ENCODE peak calls at places on chromosomes 6 and 20, in four cellular contexts. G is adrenal gland; I is CD4-positive, alpha-beta T cell; K is RWPE1. H is an unnamed sample.

GRCh38 chr20:59159091-59159821 is 4.4 kb upstream of the ZNF831 start:
- DNase-seq in G (no peak), I (peak; percentile 50), K (no peak), H (no peak)

GRCh38 chr6:15239606-15240364 is 6.1 kb upstream of the JARID2 start:
- DNase-seq in G (no peak), I (no peak), K (no peak), H (no peak)

GRCh38 chr6:41373919-41374617 is 38.7 kb downstream of the NCR2 start:
- DNase-seq in G (no peak), I (no peak), K (no peak), H (no peak)

GRCh38 chr20:15637971-15638754 is 935.1 kb downstream of the KIF16B start:
- DNase-seq in G (no peak), I (no peak), K (no peak), H (peak; percentile 36)

GRCh38 chr6:18211338-18211737 is 53.0 kb downstream of the DEK start:
- DNase-seq in G (no peak), I (no peak), K (no peak), H (no peak)

GRCh38 chr20:59082077-59082740 is 39.6 kb upstream of the PRELID3B start:
- DNase-seq in G (no peak), I (no peak), K (peak; percentile 64), H (no peak)

GRCh38 chr20:5065489-5066383 is 54.0 kb downstream of the PCNA start:
- DNase-seq in G (peak; percentile 98), I (no peak), K (peak; percentile 95), H (no peak)

GRCh38 chr6:26270903-26271639 is 93.9 kb upstream of the BTN3A2 start:
- DNase-seq in G (peak; percentile 84), I (peak; percentile 75), K (peak; percentile 97), H (no peak)

GRCh38 chr6:142899101-142899760 is 45.7 kb downstream of the HIVEP2 start:
- DNase-seq in G (no peak), I (no peak), K (no peak), H (no peak)

GRCh38 chr6:1630771-1631217 is 21.1 kb downstream of the FOXC1 start:
- DNase-seq in G (no peak), I (no peak), K (no peak), H (no peak)

GRCh38 chr6:1631251-1631650 is 21.5 kb downstream of the FOXC1 start:
- DNase-seq in G (no peak), I (no peak), K (no peak), H (no peak)

GRCh38 chr6:1629316-1629715 is 19.6 kb downstream of the FOXC1 start:
- DNase-seq in G (no peak), I (no peak), K (no peak), H (no peak)

GRCh38 chr6:1627884-1628550 is 18.3 kb downstream of the FOXC1 start:
- DNase-seq in G (no peak), I (no peak), K (no peak), H (no peak)

GRCh38 chr6:1630212-1630770 is 20.6 kb downstream of the FOXC1 start:
- DNase-seq in G (no peak), I (no peak), K (no peak), H (no peak)
- H3K27ac ChIP-seq in G (no peak overlapping the region), I (no peak overlapping the region), K (no peak overlapping the region), H (no peak overlapping the region)

GRCh38 chr20:17662333-17663039 is 19.6 kb downstream of the RRBP1 start:
- DNase-seq in G (peak; percentile 57), I (no peak), K (no peak), H (no peak)

GRCh38 chr20:17658648-17658993 is 23.4 kb downstream of the RRBP1 start:
- DNase-seq in G (peak; percentile 17), I (no peak), K (no peak), H (no peak)

GRCh38 chr20:17661121-17661744 is 20.8 kb downstream of the RRBP1 start:
- DNase-seq in G (peak; percentile 18), I (no peak), K (no peak), H (no peak)

GRCh38 chr20:17659801-17660200 is 22.2 kb downstream of the RRBP1 start:
- DNase-seq in G (peak; percentile 14), I (no peak), K (no peak), H (no peak)

DNA sequence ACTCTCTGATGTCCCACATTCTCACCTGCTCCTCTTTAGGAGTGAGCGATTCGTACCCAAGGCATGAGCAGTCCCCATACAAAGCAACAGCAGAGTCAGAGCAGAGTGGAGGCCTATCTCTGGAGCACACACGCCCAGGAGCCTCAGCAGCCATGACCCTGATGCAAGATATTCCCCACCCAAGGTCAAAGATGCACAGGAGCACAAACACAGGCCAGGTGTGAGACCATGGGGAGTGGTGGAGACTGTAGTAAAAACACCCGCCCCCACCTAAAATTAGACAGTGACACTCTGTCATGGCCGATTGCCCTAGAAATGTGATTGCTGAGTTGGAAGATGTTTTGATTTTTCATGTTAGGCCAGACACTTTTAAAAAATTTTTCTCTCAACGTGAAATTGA is 21.4 kb downstream of the RRBP1 start:
- DNase-seq in G (peak; percentile 19), I (no peak), K (no peak), H (no peak)
- H3K27ac ChIP-seq in G (peak overlapping the region; percentile 80), I (no peak overlapping the region), K (no peak overlapping the region), H (no peak overlapping the region)

DNA sequence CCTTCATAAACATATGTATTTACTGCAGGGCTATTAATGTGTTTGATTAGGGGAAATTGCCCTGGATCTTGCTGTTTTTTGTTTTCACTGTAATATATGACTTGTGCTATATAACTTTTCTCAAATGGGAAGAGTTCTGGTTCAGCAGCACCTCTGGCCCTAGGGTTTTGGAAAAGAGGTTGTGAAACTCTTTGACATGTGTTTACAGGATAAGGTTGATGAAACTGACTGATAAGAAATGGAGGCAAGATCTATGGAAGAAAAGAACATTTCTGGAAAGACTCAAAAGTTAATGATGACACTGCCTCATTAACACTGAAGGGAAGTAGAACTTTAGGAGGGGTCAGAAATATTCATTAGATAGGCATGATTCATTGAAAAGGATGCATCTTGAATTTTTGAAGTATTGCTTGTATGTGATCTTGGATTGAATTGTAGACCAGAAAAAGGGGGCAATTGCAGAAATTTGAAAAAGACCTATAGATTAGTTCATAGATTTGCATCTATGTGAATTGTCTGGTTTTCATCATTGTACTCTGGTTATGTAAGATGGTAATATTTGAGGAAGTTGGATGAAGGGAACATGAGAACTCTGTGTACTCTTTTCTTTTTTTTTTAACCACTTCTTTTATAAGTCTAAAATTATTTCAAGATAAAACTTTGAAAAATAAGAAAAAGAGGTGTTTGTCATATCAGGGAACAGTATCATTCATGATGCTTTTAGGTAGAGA is 54.0 kb downstream of the UTRN start:
- DNase-seq in G (no peak), I (no peak), K (no peak), H (no peak)
- H3K27ac ChIP-seq in G (peak overlapping the region; percentile 13), I (no peak overlapping the region), K (no peak overlapping the region), H (no peak overlapping the region)

GRCh38 chr20:57702091-57702490 is 7.7 kb downstream of the PMEPA1 start:
- DNase-seq in G (no peak), I (no peak), K (no peak), H (no peak)

GRCh38 chr20:57702521-57702920 is 7.3 kb downstream of the PMEPA1 start:
- DNase-seq in G (no peak), I (no peak), K (no peak), H (no peak)

GRCh38 chr20:57705103-57705899 is 4.5 kb downstream of the PMEPA1 start:
- DNase-seq in G (no peak), I (no peak), K (no peak), H (no peak)

GRCh38 chr20:57703013-57703412 is 6.8 kb downstream of the PMEPA1 start:
- DNase-seq in G (no peak), I (no peak), K (no peak), H (no peak)

DNA sequence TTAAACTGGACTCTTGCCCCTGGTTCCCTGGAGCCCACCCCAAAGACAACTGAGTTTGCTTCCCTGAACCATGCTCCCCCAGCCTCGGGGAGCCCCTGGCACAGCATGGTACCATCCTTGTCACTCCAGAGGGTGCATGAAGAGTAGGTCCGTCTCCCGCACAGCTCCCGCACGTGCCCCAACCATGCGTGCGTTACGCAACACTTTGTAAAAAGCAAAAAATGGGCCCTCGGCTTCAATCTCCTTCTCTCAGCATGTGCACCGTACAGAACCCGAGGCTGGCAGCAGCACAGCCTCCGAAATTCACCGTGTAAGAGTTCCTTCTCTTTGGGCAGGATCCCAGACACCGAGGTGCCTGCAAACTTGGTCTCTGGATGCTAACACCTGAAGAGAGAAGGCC is 5.6 kb downstream of the PMEPA1 start:
- DNase-seq in G (no peak), I (no peak), K (no peak), H (no peak)
- H3K27ac ChIP-seq in G (no peak overlapping the region), I (no peak overlapping the region), K (peak overlapping the region; percentile 96), H (no peak overlapping the region)

DNA sequence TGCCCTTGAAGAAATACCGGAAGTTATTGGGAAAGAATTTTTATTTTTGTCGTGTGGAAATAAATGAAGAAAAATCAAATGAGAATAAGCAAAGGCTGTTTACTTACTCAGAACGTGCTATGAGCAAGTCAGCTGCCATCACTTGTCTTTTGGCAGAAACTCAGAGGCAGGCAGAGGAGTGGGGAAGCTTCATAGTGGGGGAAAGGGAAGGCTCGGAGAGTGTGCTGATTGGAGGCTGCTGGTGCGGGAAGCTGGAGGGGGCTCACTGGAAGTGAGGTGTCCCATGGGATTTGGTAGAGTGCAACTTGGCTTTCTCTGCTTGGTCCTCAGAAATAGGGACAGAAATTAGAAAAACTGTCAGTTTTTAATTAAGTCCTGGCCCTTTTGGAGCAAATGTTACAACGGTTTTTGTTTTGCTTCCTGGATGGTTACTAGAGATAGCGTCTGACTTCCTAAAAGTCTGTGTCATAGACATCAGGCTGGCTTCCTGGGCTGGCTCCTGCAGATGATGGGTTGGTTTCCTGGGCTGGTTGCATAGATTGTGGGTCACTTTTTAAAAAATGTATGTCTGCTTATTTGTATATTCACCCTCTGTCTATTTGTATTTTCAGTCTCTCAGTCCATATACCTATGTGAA is 80.0 kb upstream of the EEF1E1 start:
- DNase-seq in G (no peak), I (no peak), K (no peak), H (no peak)
- H3K27ac ChIP-seq in G (no peak overlapping the region), I (no peak overlapping the region), K (no peak overlapping the region), H (no peak overlapping the region)

GRCh38 chr6:160089534-160089897 is 32.1 kb upstream of the SLC22A1 start:
- DNase-seq in G (no peak), I (no peak), K (no peak), H (no peak)
- H3K27ac ChIP-seq in G (no peak overlapping the region), I (no peak overlapping the region), K (no peak overlapping the region), H (no peak overlapping the region)

DNA sequence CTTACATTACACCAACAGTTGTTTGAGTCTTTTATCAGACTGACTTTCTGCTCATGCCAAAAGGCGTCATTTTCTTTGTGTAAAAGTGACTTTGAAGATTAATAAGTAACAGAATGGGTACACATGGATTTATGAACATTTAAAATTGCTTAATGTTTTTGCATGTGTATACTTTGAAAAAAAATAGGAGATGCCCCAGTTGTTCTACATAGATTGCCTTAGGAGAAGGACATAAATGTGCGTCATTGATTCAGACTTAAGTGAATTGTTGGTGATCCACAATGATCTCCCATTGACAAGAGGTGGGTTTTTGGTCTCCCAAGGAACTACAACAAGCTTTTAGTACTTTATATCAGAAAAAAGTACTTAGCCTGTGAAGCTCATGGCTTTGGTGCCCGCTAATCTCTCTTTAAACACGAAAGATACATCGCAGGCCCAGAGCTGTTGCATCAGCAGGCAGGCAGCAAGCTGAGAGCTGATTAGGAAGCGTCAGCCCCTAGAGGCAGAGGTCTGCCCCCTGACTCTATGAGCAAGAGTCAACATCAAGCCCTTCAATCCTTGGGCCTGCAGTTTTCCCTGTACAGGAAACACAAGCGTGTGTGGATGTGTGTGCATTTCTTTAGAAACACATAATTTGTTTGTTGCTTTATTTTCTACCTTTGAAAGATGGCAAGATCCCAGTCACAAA is 45.9 kb downstream of the SLC22A3 start:
- DNase-seq in G (no peak), I (no peak), K (no peak), H (no peak)
- H3K27ac ChIP-seq in G (peak overlapping the region; percentile 21), I (no peak overlapping the region), K (peak overlapping the region; percentile 36), H (no peak overlapping the region)

H was measured in substantia nigra.